ENCODE peak calls at places on chromosomes 13 and 19, in ten cellular contexts. U is uterus, N is cardiac muscle cell, E is right atrium auricular region, G is IMR-90, V is prostate gland, Q is esophagus squamous epithelium, C is A549, L is tibial nerve, S is GM23338. X is an unnamed sample.

GRCh38 chr19:426725-427445 is 17.9 kb upstream of the C2CD4C start:
- DNase-seq in E (no peak), V (no peak), S (peak; percentile 51), G (no peak), L (no peak), Q (no peak), U (no peak), C (no peak), N (no peak), X (no peak)

GRCh38 chr13:51832471-51833152 is 12.4 kb downstream of the TMEM272 start:
- DNase-seq in S (peak; percentile 43), L (peak; percentile 39), U (no peak), N (peak; percentile 63), E (peak; percentile 59), Q (no peak), V (no peak), G (peak; percentile 8), C (peak; percentile 21), X (no peak)

GRCh38 chr13:78827471-78827870 is 168.5 kb upstream of the OBI1 start:
- DNase-seq in G (no peak), S (peak; percentile 38), C (no peak), E (no peak), L (no peak), Q (no peak), U (no peak), V (no peak), N (no peak), X (no peak)

GRCh38 chr13:44313674-44314073 is 60.0 kb upstream of the SERP2 start:
- DNase-seq in N (peak; percentile 57), Q (no peak), V (no peak), C (peak; percentile 49), E (no peak), G (peak; percentile 91), L (no peak), S (no peak), U (no peak), X (no peak)

GRCh38 chr19:28665748-28666147 is 547.2 kb downstream of the UQCRFS1 start:
- DNase-seq in G (no peak), Q (no peak), U (no peak), L (no peak), V (no peak), S (no peak), E (no peak), N (no peak), C (no peak), X (no peak)

GRCh38 chr13:83184819-83185218 is 697.5 kb downstream of the SLITRK1 start:
- DNase-seq in V (no peak), N (peak; percentile 71), L (no peak), G (peak; percentile 79), S (no peak), U (no peak), E (no peak), C (no peak), Q (no peak), X (no peak)

GRCh38 chr13:49859568-49859967 is 67.1 kb upstream of the KPNA3 start:
- DNase-seq in L (no peak), E (no peak), C (peak; percentile 33), Q (no peak), V (no peak), U (no peak), N (peak; percentile 82), S (no peak), G (peak; percentile 92), X (no peak)

GRCh38 chr19:11295665-11296245 is at the start of gene TSPAN16:
- DNase-seq in S (no peak), U (no peak), G (no peak), V (no peak), E (no peak), L (no peak), N (no peak), C (no peak), Q (no peak), X (no peak)

GRCh38 chr13:42398542-42398941 is 126.6 kb downstream of the AKAP11 start:
- DNase-seq in C (no peak), L (no peak), V (no peak), Q (no peak), G (no peak), E (no peak), N (peak; percentile 31), S (no peak), U (no peak), X (no peak)

GRCh38 chr13:110305949-110306339 is 1.0 kb downstream of the COL4A1 start:
- DNase-seq in V (no peak), U (no peak), E (peak; percentile 58), Q (no peak), L (no peak), G (no peak), N (peak; percentile 47), C (no peak), S (no peak), X (no peak)

GRCh38 chr13:110306340-110306959 is 507 bp downstream of the COL4A1 start:
- DNase-seq in U (peak; percentile 46), C (no peak), G (no peak), L (no peak), N (peak; percentile 65), V (no peak), Q (no peak), S (peak; percentile 64), E (peak; percentile 58), X (no peak)

GRCh38 chr13:110305001-110305400 is 2.0 kb downstream of the COL4A1 start:
- DNase-seq in G (no peak), C (no peak), L (no peak), N (no peak), U (no peak), Q (no peak), V (no peak), E (no peak), S (no peak), X (no peak)

GRCh38 chr13:110304256-110304655 is 2.7 kb downstream of the COL4A1 start:
- DNase-seq in C (no peak), G (peak; percentile 70), N (peak; percentile 61), Q (no peak), U (peak; percentile 40), E (peak; percentile 59), L (peak; percentile 47), S (no peak), V (no peak), X (no peak)

GRCh38 chr13:110305544-110305943 is 1.4 kb downstream of the COL4A1 start:
- DNase-seq in E (no peak), N (no peak), S (no peak), V (no peak), L (no peak), G (no peak), Q (no peak), C (no peak), U (no peak), X (no peak)
- H3K4me1 ChIP-seq in E (peaks cover 64% of the 10 kb centered on the region), N (peaks cover 17% of the 10 kb centered on the region), S (peaks cover 36% of the 10 kb centered on the region), V (no peaks in the 10 kb centered on the region), L (no peaks in the 10 kb centered on the region), G (peaks cover 28% of the 10 kb centered on the region), Q (peaks cover 14% of the 10 kb centered on the region), C (peaks cover 47% of the 10 kb centered on the region), U (no peaks in the 10 kb centered on the region), X (peaks cover 98% of the 10 kb centered on the region)

GRCh38 chr19:3803986-3804385 is 17.8 kb upstream of the MATK start:
- DNase-seq in L (no peak), Q (no peak), V (no peak), S (no peak), C (no peak), N (no peak), G (no peak), U (no peak), E (no peak), X (no peak)

GRCh38 chr19:3803114-3803888 is 17.1 kb upstream of the MATK start:
- DNase-seq in U (no peak), C (no peak), G (no peak), N (no peak), L (no peak), E (no peak), Q (no peak), V (no peak), S (no peak), X (no peak)

GRCh38 chr19:3804429-3804828 is 18.2 kb upstream of the MATK start:
- DNase-seq in S (no peak), N (no peak), Q (no peak), G (no peak), E (no peak), V (no peak), C (no peak), L (no peak), U (no peak), X (no peak)

GRCh38 chr19:3798137-3798536 is 12.0 kb upstream of the MATK start:
- DNase-seq in C (no peak), L (no peak), G (no peak), E (no peak), N (no peak), S (no peak), V (no peak), U (no peak), Q (no peak), X (no peak)

DNA sequence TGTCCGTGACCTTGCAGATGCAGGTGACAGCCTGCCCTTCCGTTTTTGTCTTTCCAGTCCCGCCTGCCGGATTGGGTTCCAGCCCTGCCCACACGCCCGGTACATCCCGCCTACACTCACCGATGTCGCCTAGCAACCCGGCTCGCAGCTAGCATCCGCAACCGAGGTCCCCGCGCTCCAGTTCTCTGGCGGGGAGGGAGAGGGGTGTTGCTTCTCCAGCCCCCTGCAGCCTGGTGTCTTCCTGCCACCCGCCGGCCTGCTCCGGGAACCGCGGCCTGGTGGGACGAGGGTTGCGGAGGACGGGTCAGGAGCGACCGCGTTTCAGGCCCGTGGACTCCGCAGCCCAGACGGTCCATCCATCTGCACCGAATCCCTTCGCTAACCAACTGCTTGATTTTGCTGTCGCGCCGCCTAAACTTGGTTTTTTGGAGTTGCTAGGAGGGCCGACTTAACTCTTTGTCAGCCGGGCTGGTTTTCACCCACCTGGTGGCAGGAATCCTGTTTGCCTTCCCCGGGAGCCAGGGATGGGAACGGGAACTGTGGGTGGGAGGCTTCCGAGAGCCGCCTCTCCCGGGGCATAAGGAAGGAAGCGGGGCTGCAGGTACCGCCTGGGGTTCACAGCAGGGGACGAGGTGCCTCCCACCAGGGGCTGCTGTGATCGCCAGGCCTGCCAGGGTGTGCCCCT is 15.4 kb upstream of the MATK start:
- DNase-seq in C (no peak), Q (no peak), N (peak; percentile 21), V (peak; percentile 53), U (no peak), L (no peak), S (peak; percentile 90), G (no peak), E (no peak), X (peak; percentile 34)
- TF ChIP-seq CTCF in C (no peak), Q (no peak), N (peak; percentile 26), V (no peak), U (no peak), L (no peak), S (peak; percentile 22), G (peak; percentile 25), E (no peak), X (peak; percentile 24)

DNA sequence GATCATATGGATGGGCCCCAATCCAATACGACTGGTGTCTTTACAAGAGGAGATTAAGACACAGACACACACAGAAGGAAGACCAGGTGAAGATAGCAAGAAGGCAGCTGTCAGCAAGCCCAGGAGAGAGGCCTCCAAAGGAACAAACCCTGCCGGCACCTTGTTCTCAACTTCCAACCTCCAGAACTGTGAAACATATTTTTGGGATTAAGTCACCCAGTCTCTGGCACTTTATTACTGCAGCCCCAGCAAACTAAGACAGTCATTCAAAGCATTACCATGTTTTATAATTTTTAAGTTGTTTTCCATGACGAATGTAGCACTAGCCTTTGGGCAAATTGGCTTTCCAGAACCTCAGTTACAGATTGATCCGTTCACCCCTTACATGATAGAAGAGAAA is 11.3 kb downstream of the STARD13 start:
- DNase-seq in E (no peak), G (no peak), U (no peak), S (no peak), C (no peak), N (no peak), Q (no peak), L (no peak), V (no peak), X (no peak)
- H3K4me3 ChIP-seq in E (no peak overlapping the region), G (no peak overlapping the region), U (no peak overlapping the region), S (no peak overlapping the region), C (no peak overlapping the region), N (no peak overlapping the region), Q (no peak overlapping the region), L (peak overlapping the region; percentile 15), V (no peak overlapping the region), X (no peak overlapping the region)

GRCh38 chr13:110645750-110646149 is 30.4 kb downstream of the NAXD start:
- DNase-seq in N (no peak), E (no peak), C (no peak), Q (no peak), U (no peak), V (no peak), S (no peak), L (no peak), G (no peak), X (no peak)
- H3K4me1 ChIP-seq in N (peaks cover 3% of the 10 kb centered on the region), E (peaks cover 24% of the 10 kb centered on the region), C (no peaks in the 10 kb centered on the region), Q (peaks cover 7% of the 10 kb centered on the region), U (no peaks in the 10 kb centered on the region), V (peaks cover 6% of the 10 kb centered on the region), S (peaks cover 6% of the 10 kb centered on the region), L (no peaks in the 10 kb centered on the region), G (peaks cover 8% of the 10 kb centered on the region), X (peaks cover 18% of the 10 kb centered on the region)